ENCODE peak calls at places on chromosomes 12 and 14, in five cellular contexts. I is H9, K is IMR-90, R is mesenchymal stem cell, L is trophoblast cell. P is an unnamed sample.

GRCh38 chr12:80627773-80628172 is 79.7 kb upstream of the MYF6 start:
- DNase-seq in I (no peak), K (peak; percentile 85), R (peak; percentile 80), L (no peak), P (no peak)

GRCh38 chr12:104694161-104694560 is 237.4 kb downstream of the CHST11 start:
- DNase-seq in I (no peak), K (no peak), R (peak; percentile 66), L (no peak), P (no peak)

GRCh38 chr14:99245541-99246511 is 26.2 kb downstream of the BCL11B start:
- DNase-seq in I (peak; percentile 89), K (no peak), R (no peak), L (no peak), P (peak; percentile 87)

GRCh38 chr12:117587646-117588287 is 226.3 kb upstream of the NOS1 start:
- DNase-seq in I (peak; percentile 83), K (no peak), R (peak; percentile 33), L (peak; percentile 17), P (peak; percentile 36)

GRCh38 chr14:68245146-68246073 is 425.8 kb downstream of the RAD51B start:
- DNase-seq in I (no peak), K (peak; percentile 64), R (peak; percentile 60), L (no peak), P (no peak)

GRCh38 chr12:28222959-28223662 is 32.9 kb downstream of the CCDC91 start:
- DNase-seq in I (no peak), K (no peak), R (no peak), L (no peak), P (no peak)

GRCh38 chr12:24821691-24822090 is 127.2 kb downstream of the BCAT1 start:
- DNase-seq in I (no peak), K (peak; percentile 77), R (peak; percentile 73), L (no peak), P (no peak)

GRCh38 chr12:62957233-62957953 is 22.4 kb upstream of the PPM1H start:
- DNase-seq in I (no peak), K (no peak), R (no peak), L (no peak), P (no peak)

GRCh38 chr12:91958816-91959215 is 186.8 kb downstream of the BTG1 start:
- DNase-seq in I (no peak), K (peak; percentile 86), R (peak; percentile 37), L (peak; percentile 44), P (no peak)

GRCh38 chr14:103100281-103101121 is 6.0 kb downstream of the EXOC3L4 start:
- DNase-seq in I (no peak), K (no peak), R (no peak), L (peak; percentile 94), P (no peak)

GRCh38 chr12:46915082-46915481 is 89.3 kb upstream of the SLC38A4 start:
- DNase-seq in I (no peak), K (peak; percentile 90), R (peak; percentile 65), L (no peak), P (no peak)

GRCh38 chr14:80959448-80960006 is 4.1 kb downstream of the TSHR start:
- DNase-seq in I (no peak), K (no peak), R (peak; percentile 13), L (no peak), P (no peak)

GRCh38 chr12:108483213-108483920 is 31.7 kb upstream of the FICD start:
- DNase-seq in I (no peak), K (no peak), R (no peak), L (no peak), P (no peak)

GRCh38 chr12:118288174-118288573 is 84.5 kb downstream of the TAOK3 start:
- DNase-seq in I (no peak), K (no peak), R (no peak), L (no peak), P (no peak)

GRCh38 chr14:92510972-92511371 is 2.6 kb upstream of the RIN3 start:
- DNase-seq in I (peak; percentile 72), K (no peak), R (no peak), L (peak; percentile 37), P (no peak)

GRCh38 chr14:89576132-89576923 is 159.3 kb upstream of the FOXN3 start:
- DNase-seq in I (peak; percentile 49), K (peak; percentile 7), R (no peak), L (no peak), P (no peak)

GRCh38 chr12:98895086-98895651 is 250.1 kb downstream of the APAF1 start:
- DNase-seq in I (peak; percentile 80), K (no peak), R (no peak), L (no peak), P (peak; percentile 15)

GRCh38 chr12:62834971-62835547 is 99.9 kb downstream of the PPM1H start:
- DNase-seq in I (no peak), K (peak; percentile 31), R (peak; percentile 56), L (no peak), P (no peak)

GRCh38 chr12:94205738-94206310 is 57.4 kb downstream of the PLXNC1 start:
- DNase-seq in I (no peak), K (no peak), R (no peak), L (no peak), P (no peak)

GRCh38 chr14:81625343-81625742 is 91.7 kb upstream of the SEL1L start:
- DNase-seq in I (no peak), K (no peak), R (no peak), L (no peak), P (no peak)

GRCh38 chr12:108461071-108461670 is 53.9 kb upstream of the FICD start:
- DNase-seq in I (no peak), K (no peak), R (no peak), L (no peak), P (no peak)

GRCh38 chr12:55830601-55831406 is 1.4 kb upstream of the DNAJC14 start:
- DNase-seq in I (peak; percentile 81), K (peak; percentile 56), R (peak; percentile 77), L (no peak), P (peak; percentile 89)

GRCh38 chr14:73253721-73254120 is 16.4 kb downstream of the PAPLN start:
- DNase-seq in I (no peak), K (no peak), R (no peak), L (no peak), P (no peak)

GRCh38 chr14:33996450-33996849 is 45.6 kb upstream of the EGLN3 start:
- DNase-seq in I (no peak), K (no peak), R (no peak), L (no peak), P (no peak)

GRCh38 chr12:99959549-99960170 is 25.1 kb downstream of the ANKS1B start:
- DNase-seq in I (no peak), K (no peak), R (peak; percentile 47), L (no peak), P (no peak)

GRCh38 chr12:7638764-7639570 is 26.7 kb downstream of the APOBEC1 start:
- DNase-seq in I (peak; percentile 91), K (peak; percentile 76), R (peak; percentile 78), L (peak; percentile 67), P (peak; percentile 77)

GRCh38 chr14:100675664-100676063 is 51.0 kb upstream of the DLK1 start:
- DNase-seq in I (no peak), K (no peak), R (no peak), L (no peak), P (no peak)
- H3K14ac ChIP-seq in I (no peak overlapping the region), K (no peak overlapping the region), R (no peak overlapping the region), L (no peak overlapping the region), P (no peak overlapping the region)

GRCh38 chr14:105368032-105368417 is 30.3 kb upstream of the TEX22 start:
- DNase-seq in I (no peak), K (no peak), R (no peak), L (no peak), P (no peak)
- H3K14ac ChIP-seq in I (no peak overlapping the region), K (no peak overlapping the region), R (no peak overlapping the region), L (no peak overlapping the region), P (no peak overlapping the region)

DNA sequence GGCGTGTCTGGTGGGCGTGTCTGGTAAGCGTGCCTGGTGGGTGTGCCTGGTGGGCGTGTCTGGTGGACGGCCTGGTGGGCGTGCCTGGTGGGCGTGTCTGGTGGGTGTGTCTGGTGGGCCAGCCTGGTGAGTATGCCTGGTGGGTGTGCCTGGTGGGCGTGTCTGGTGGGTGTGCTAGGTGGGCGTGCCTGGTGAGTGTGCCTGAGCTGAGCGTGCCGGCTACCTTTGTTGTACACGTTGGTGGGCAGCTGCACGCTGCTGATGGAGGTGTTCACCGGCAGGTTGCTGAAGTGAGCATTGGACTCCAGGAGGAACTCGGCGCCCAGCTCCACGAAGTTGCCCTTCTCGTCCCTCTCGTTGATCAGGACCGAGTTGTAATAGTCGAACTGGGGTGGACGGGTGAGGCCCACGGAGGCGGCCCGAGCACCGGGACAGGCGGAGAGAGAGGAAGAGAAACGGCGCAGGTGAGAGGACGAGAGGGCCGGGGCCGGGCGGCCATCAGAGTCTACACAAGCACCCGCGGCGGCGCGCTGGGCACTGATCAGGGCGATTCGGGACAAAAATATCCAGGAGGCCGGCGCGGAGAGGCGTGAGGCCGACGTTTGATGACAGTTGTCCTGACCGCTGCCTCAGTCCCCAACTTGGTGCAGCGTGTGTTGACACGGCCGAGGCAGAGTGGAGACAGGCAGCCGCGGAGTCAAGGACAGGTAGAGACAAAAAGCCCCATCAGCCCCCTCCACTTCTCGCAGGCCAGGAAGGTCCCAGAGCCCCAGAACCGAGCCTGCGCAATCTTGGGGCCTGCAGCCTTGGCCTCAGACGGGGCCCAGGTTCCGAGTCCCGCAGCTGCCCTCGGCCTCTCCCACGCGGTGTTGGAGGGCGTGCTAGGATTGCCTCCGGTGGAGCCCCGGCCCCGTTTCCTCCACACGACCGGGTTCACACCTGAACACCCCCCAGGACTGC is 10.5 kb downstream of the CACNA2D4 start:
- DNase-seq in I (peak; percentile 65), K (no peak), R (no peak), L (peak; percentile 22), P (no peak)
- H3K14ac ChIP-seq in I (no peak overlapping the region), K (no peak overlapping the region), R (no peak overlapping the region), L (no peak overlapping the region), P (no peak overlapping the region)

GRCh38 chr12:52824741-52825410 is 9.2 kb downstream of the KRT79 start:
- DNase-seq in I (no peak), K (no peak), R (no peak), L (no peak), P (no peak)

GRCh38 chr12:52827499-52828090 is 6.5 kb downstream of the KRT79 start:
- DNase-seq in I (no peak), K (no peak), R (no peak), L (no peak), P (no peak)

GRCh38 chr12:52828156-52829090 is 5.7 kb downstream of the KRT79 start:
- DNase-seq in I (no peak), K (no peak), R (no peak), L (no peak), P (no peak)

GRCh38 chr12:52825961-52826360 is 8.2 kb downstream of the KRT79 start:
- DNase-seq in I (no peak), K (no peak), R (no peak), L (no peak), P (no peak)

DNA sequence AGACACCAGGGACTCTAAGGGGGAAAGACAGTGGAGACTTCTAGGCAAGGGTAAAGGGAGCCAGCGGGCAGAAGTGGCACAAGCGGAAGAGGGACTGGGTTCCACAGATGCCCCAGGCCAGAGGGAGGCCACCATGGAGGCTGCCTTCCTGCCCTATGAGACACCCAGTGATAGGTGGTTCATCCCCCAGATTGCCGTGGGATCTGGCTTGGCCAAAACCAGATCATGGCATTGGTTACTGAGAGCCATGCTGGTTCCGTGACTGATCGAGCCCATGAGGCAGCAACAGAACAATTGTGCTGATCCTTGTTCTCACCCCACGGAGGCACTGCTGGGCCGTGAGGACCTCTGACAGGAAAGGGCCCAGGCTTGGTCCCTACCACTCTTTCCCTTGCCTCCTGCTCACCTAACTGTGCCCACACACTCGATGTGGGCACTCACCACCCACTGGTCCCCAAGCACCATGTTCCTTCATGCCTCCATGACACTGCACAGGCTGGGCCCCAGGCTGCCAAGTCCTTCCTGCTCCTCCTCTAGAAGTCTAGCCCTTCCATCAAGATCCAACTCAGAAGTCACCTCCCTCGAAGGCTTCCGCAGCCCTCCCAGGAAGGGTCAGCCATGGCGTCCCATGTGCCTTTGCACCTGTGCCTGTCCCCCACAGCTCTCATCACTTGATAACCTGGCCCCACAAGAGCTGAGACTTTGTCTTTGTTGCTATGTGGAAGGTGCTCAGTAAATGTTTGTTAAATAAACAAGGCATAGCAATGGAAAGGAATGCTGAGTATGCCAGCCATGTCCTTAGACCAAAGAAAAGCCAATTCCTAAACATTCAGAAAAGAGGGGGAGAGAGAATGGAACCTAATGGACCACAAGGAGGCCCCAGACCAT is 7.3 kb downstream of the KRT79 start:
- DNase-seq in I (no peak), K (no peak), R (no peak), L (peak; percentile 16), P (no peak)
- H3K14ac ChIP-seq in I (peak overlapping the region; percentile 71), K (no peak overlapping the region), R (no peak overlapping the region), L (no peak overlapping the region), P (no peak overlapping the region)